ENCODE peak calls at places on chromosomes 6 and 20, in ten cellular contexts. E is mammary epithelial cell, X is AG10803, T is SK-N-SH, C is heart right ventricle, Q is upper lobe of right lung, G is aorta, N is cardiac muscle cell, I is GM23248, J is choroid plexus epithelial cell. P is an unnamed sample.

GRCh38 chr6:136612666-136613389 is 62.6 kb upstream of the MAP7 start:
- DNase-seq in I (no peak), J (no peak), X (no peak), T (no peak), Q (no peak), C (no peak), G (no peak), E (no peak), N (no peak), P (no peak)

GRCh38 chr20:21520702-21521595 is 7.1 kb upstream of the NKX2-2 start:
- DNase-seq in C (no peak), G (no peak), X (peak), J (peak), T (peak), N (peak), E (no peak), I (peak), Q (no peak), P (no peak)

GRCh38 chr6:36492092-36492491 is 49.3 kb downstream of the KCTD20 start:
- DNase-seq in T (no peak), I (no peak), E (no peak), G (no peak), X (no peak), N (no peak), J (no peak), C (no peak), Q (no peak), P (no peak)

GRCh38 chr6:135083992-135084915 is 29.6 kb upstream of the HBS1L start:
- DNase-seq in J (no peak), Q (no peak), I (no peak), N (no peak), G (no peak), C (no peak), T (no peak), E (no peak), X (no peak), P (no peak)

GRCh38 chr6:102389994-102390393 is 996.5 kb downstream of the GRIK2 start:
- DNase-seq in C (no peak), G (no peak), X (no peak), J (no peak), Q (peak), N (no peak), E (no peak), T (no peak), I (no peak), P (no peak)

GRCh38 chr20:52454660-52455059 is 263.1 kb upstream of the ZFP64 start:
- DNase-seq in C (no peak), T (no peak), E (no peak), I (peak), J (peak), G (no peak), Q (no peak), N (peak), X (peak), P (no peak)

GRCh38 chr6:11042750-11043551 is 1.2 kb downstream of the ELOVL2 start:
- DNase-seq in E (no peak), Q (no peak), J (peak), X (peak), G (no peak), C (peak), I (no peak), T (peak), N (peak), P (no peak)

GRCh38 chr6:35415065-35415880 is 36.9 kb upstream of the FANCE start:
- DNase-seq in N (peak), I (peak), X (peak), T (peak), G (peak), E (peak), C (peak), J (peak), Q (peak), P (no peak)

GRCh38 chr20:37681384-37681977 is 12.3 kb upstream of the CTNNBL1 start:
- DNase-seq in E (no peak), I (no peak), J (peak), Q (no peak), X (no peak), N (no peak), G (no peak), C (no peak), T (peak), P (no peak)

GRCh38 chr20:37676440-37676839 is 17.4 kb upstream of the CTNNBL1 start:
- DNase-seq in T (no peak), G (no peak), Q (no peak), N (no peak), I (no peak), C (no peak), X (no peak), E (no peak), J (no peak), P (no peak)

GRCh38 chr20:37680420-37680819 is 13.4 kb upstream of the CTNNBL1 start:
- DNase-seq in J (peak), I (peak), T (no peak), N (no peak), X (no peak), C (no peak), Q (no peak), E (peak), G (no peak), P (no peak)

GRCh38 chr20:37673429-37673828 is 20.4 kb upstream of the CTNNBL1 start:
- DNase-seq in C (no peak), E (no peak), N (no peak), X (no peak), J (no peak), G (no peak), Q (no peak), T (no peak), I (no peak), P (no peak)

GRCh38 chr20:37677969-37678610 is 15.7 kb upstream of the CTNNBL1 start:
- DNase-seq in E (no peak), I (no peak), C (no peak), X (no peak), N (no peak), G (no peak), Q (no peak), T (no peak), J (no peak), P (no peak)
- H3K4me3 ChIP-seq in E (no peak), I (no peak), C (no peak), X (no peak), N (no peak), G (no peak), Q (no peak), T (no peak), J (no peak), P (no peak)

GRCh38 chr6:30006170-30007131 is 54.6 kb upstream of the POLR1H start:
- DNase-seq in I (peak), E (no peak), C (peak), T (peak), X (peak), J (peak), Q (peak), N (peak), G (peak), P (peak)
- H3K4me3 ChIP-seq in I (peak), E (peak), C (peak), T (no peak), X (peak), J (peak), Q (peak), N (peak), G (peak), P (peak)

DNA sequence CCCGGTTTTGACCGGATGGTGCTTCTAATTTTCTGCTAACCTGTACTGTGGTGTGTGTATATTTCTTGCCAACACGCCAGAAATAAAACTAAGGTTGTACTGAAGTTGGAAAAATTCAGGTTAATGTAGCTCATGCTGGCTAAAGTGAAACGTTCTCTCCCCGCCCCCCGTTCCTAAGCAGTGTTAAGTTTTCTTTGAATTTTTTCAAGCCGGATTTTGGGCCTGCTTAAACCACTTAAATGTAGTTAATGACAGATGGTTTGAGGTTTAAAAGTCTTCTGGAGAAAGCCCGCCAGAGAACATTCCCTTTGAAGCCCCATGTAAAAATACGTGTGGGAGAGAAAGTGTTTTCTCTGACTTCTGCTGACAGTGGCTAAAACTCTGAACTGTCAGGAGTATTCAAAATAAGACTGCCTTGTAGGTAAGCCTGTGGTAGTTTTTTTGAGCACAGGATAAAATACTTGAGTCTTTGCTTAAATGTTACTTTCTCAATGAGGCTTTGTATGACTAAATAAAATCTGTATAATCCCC is 101.4 kb downstream of the OR2B2 start:
- DNase-seq in Q (no peak), J (no peak), I (no peak), E (peak), X (no peak), T (no peak), C (no peak), G (no peak), N (no peak), P (no peak)
- H3K4me3 ChIP-seq in Q (peak), J (peak), I (peak), E (peak), X (peak), T (peak), C (peak), G (peak), N (peak), P (peak)

GRCh38 chr20:4821590-4821989 is 99.9 kb downstream of the PRND start:
- DNase-seq in I (no peak), N (no peak), Q (no peak), T (no peak), X (no peak), E (no peak), C (no peak), G (no peak), J (no peak), P (no peak)
- H3K4me3 ChIP-seq in I (no peak), N (no peak), Q (peak), T (no peak), X (no peak), E (no peak), C (no peak), G (no peak), J (no peak), P (no peak)

GRCh38 chr6:150043096-150043495 is 17.8 kb upstream of the RAET1L start:
- DNase-seq in E (no peak), I (no peak), X (no peak), G (peak), Q (no peak), T (no peak), C (no peak), J (no peak), N (no peak), P (no peak)

GRCh38 chr6:150033197-150033771 is 8.0 kb upstream of the RAET1L start:
- DNase-seq in X (no peak), N (no peak), C (no peak), G (peak), E (peak), Q (no peak), T (no peak), I (peak), J (no peak), P (no peak)

GRCh38 chr6:150036081-150036480 is 10.7 kb upstream of the RAET1L start:
- DNase-seq in I (no peak), G (peak), X (no peak), T (no peak), J (no peak), E (no peak), N (no peak), C (no peak), Q (no peak), P (no peak)

GRCh38 chr6:150037526-150038201 is 12.3 kb upstream of the RAET1L start:
- DNase-seq in E (no peak), Q (no peak), J (no peak), I (peak), T (no peak), X (no peak), N (no peak), G (no peak), C (no peak), P (peak)

GRCh38 chr6:150038202-150038830 is 13.0 kb upstream of the RAET1L start:
- DNase-seq in Q (no peak), X (no peak), E (peak), G (peak), T (no peak), J (no peak), N (peak), C (no peak), I (peak), P (no peak)
- H3K4me3 ChIP-seq in Q (no peak), X (no peak), E (peak), G (no peak), T (no peak), J (no peak), N (no peak), C (peak), I (no peak), P (no peak)

DNA sequence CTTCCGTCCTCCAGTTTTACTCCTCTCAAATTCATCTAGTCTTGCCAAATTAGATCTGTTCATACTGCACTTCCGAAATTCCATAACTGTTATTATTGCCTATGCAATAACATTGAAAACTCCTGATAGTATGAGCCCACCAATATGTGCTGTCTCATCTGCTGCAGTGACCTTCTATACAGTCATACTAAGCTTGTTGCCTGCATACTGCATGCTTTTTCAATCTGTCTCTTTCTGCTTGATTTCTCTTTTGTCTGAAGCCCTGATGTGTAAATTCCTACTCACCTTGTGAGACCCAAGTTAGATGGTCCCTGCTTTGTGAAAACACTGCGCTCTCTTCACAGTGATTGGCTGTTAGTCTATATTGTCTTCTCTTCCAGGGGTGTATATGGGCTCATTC is 1.1 kb downstream of the TBP start:
- DNase-seq in G (no peak), T (no peak), J (no peak), I (peak), X (no peak), Q (no peak), E (no peak), N (no peak), C (no peak), P (no peak)
- H3K4me3 ChIP-seq in G (no peak), T (peak), J (peak), I (peak), X (peak), Q (peak), E (peak), N (peak), C (peak), P (peak)

GRCh38 chr20:47348539-47349142 is 7.9 kb downstream of the ZMYND8 start:
- DNase-seq in C (no peak), N (no peak), E (no peak), I (no peak), T (no peak), X (no peak), Q (no peak), J (no peak), G (no peak), P (no peak)

GRCh38 chr20:47351643-47352331 is 4.7 kb downstream of the ZMYND8 start:
- DNase-seq in J (no peak), E (peak), Q (no peak), I (no peak), C (no peak), N (no peak), G (no peak), X (no peak), T (peak), P (no peak)

GRCh38 chr20:47350691-47351545 is 5.6 kb downstream of the ZMYND8 start:
- DNase-seq in Q (no peak), E (no peak), G (no peak), X (no peak), I (no peak), J (no peak), C (no peak), T (no peak), N (no peak), P (no peak)

GRCh38 chr20:47349365-47350180 is 6.9 kb downstream of the ZMYND8 start:
- DNase-seq in J (peak), T (no peak), I (peak), N (no peak), E (no peak), G (no peak), Q (no peak), C (no peak), X (peak), P (no peak)

DNA sequence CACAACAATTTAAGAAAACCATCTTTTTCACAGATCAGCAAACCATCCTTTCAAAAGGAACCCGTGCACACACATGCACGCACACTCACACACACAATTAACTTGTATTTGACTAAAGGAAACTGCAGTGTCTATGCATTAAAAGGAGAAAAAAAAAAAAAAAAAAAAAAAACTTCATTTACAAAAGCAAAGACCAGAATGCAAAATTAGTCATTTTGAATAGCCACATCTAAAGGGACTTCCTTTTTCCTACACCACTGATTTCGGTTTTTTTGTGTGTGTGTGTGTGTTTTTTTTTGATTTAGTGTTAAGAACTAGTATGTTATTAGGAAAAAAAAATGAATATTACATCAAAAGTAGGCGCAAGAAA is 6.3 kb downstream of the ZMYND8 start:
- DNase-seq in Q (no peak), C (no peak), J (no peak), N (no peak), I (no peak), T (no peak), X (no peak), G (no peak), E (no peak), P (no peak)
- H3K4me3 ChIP-seq in Q (no peak), C (no peak), J (peak), N (no peak), I (peak), T (peak), X (no peak), G (no peak), E (peak), P (no peak)

GRCh38 chr20:5608448-5609161 is 141.6 kb upstream of the SHLD1 start:
- DNase-seq in G (no peak), T (no peak), C (no peak), X (peak), E (peak), J (peak), Q (no peak), N (peak), I (peak), P (no peak)
- H3K4me3 ChIP-seq in G (peak), T (peak), C (peak), X (peak), E (peak), J (peak), Q (peak), N (peak), I (peak), P (no peak)

GRCh38 chr6:27679968-27680694 is 207.2 kb upstream of the ZNF184 start:
- DNase-seq in J (peak), I (no peak), N (no peak), G (no peak), X (no peak), E (no peak), C (no peak), T (no peak), Q (no peak), P (no peak)
- H3K4me3 ChIP-seq in J (peak), I (no peak), N (peak), G (no peak), X (no peak), E (peak), C (no peak), T (no peak), Q (no peak), P (no peak)

GRCh38 chr20:57264908-57265648 is 1.4 kb downstream of the BMP7 start:
- DNase-seq in N (no peak), G (no peak), E (no peak), C (no peak), X (no peak), T (peak), Q (no peak), J (no peak), I (no peak), P (no peak)
- H3K4me3 ChIP-seq in N (peak), G (no peak), E (no peak), C (peak), X (no peak), T (no peak), Q (peak), J (no peak), I (no peak), P (peak)

P was measured in left lung.